ENCODE peak calls at places on chromosomes 6 and 20, in five cellular contexts. One of them, this sample, is unnamed.

GRCh38 chr6:88843040-88843439 is 120.4 kb downstream of the RNGTT start:
- DNase-seq in CD8-positive, alpha-beta memory T cell: no peak
- DNase-seq in RWPE1: no peak
- DNase-seq in suprapubic skin: no peak
- DNase-seq in CD8-positive, alpha-beta T cell: no peak
- DNase-seq in this sample: peak; percentile 62

GRCh38 chr20:40502431-40502992 is 186.5 kb downstream of the MAFB start:
- DNase-seq in CD8-positive, alpha-beta T cell: no peak
- DNase-seq in CD8-positive, alpha-beta memory T cell: no peak
- DNase-seq in RWPE1: no peak
- DNase-seq in suprapubic skin: no peak
- DNase-seq in this sample: peak; percentile 12

GRCh38 chr6:151916075-151916474 is 108.6 kb downstream of the ESR1 start:
- DNase-seq in suprapubic skin: no peak
- DNase-seq in CD8-positive, alpha-beta memory T cell: no peak
- DNase-seq in CD8-positive, alpha-beta T cell: no peak
- DNase-seq in RWPE1: no peak
- DNase-seq in this sample: no peak

GRCh38 chr6:11929451-11929850 is 82.7 kb upstream of the HIVEP1 start:
- DNase-seq in CD8-positive, alpha-beta T cell: no peak
- DNase-seq in RWPE1: no peak
- DNase-seq in CD8-positive, alpha-beta memory T cell: no peak
- DNase-seq in suprapubic skin: no peak
- DNase-seq in this sample: no peak

GRCh38 chr20:17630151-17630805 is 51.8 kb downstream of the RRBP1 start:
- DNase-seq in CD8-positive, alpha-beta T cell: no peak
- DNase-seq in CD8-positive, alpha-beta memory T cell: no peak
- DNase-seq in suprapubic skin: no peak
- DNase-seq in RWPE1: no peak
- DNase-seq in this sample: no peak

GRCh38 chr6:15230827-15231226 is 15.0 kb upstream of the JARID2 start:
- DNase-seq in CD8-positive, alpha-beta memory T cell: no peak
- DNase-seq in RWPE1: no peak
- DNase-seq in suprapubic skin: no peak
- DNase-seq in CD8-positive, alpha-beta T cell: no peak
- DNase-seq in this sample: no peak

GRCh38 chr6:49546371-49546770 is 4.1 kb upstream of the C6orf141 start:
- DNase-seq in CD8-positive, alpha-beta memory T cell: no peak
- DNase-seq in suprapubic skin: no peak
- DNase-seq in RWPE1: no peak
- DNase-seq in CD8-positive, alpha-beta T cell: no peak
- DNase-seq in this sample: no peak

GRCh38 chr6:88807622-88808021 is 155.8 kb downstream of the RNGTT start:
- DNase-seq in suprapubic skin: no peak
- DNase-seq in CD8-positive, alpha-beta T cell: no peak
- DNase-seq in CD8-positive, alpha-beta memory T cell: no peak
- DNase-seq in RWPE1: no peak
- DNase-seq in this sample: no peak

GRCh38 chr6:39295538-39295937 is 18.7 kb downstream of the KCNK17 start:
- DNase-seq in CD8-positive, alpha-beta T cell: no peak
- DNase-seq in suprapubic skin: no peak
- DNase-seq in RWPE1: no peak
- DNase-seq in CD8-positive, alpha-beta memory T cell: no peak
- DNase-seq in this sample: no peak

GRCh38 chr6:117206951-117207687 is 58.2 kb upstream of the VGLL2 start:
- DNase-seq in RWPE1: no peak
- DNase-seq in CD8-positive, alpha-beta T cell: no peak
- DNase-seq in CD8-positive, alpha-beta memory T cell: no peak
- DNase-seq in suprapubic skin: no peak
- DNase-seq in this sample: peak; percentile 11

GRCh38 chr6:35417979-35418661 is 34.0 kb upstream of the FANCE start:
- DNase-seq in CD8-positive, alpha-beta T cell: no peak
- DNase-seq in RWPE1: no peak
- DNase-seq in suprapubic skin: no peak
- DNase-seq in CD8-positive, alpha-beta memory T cell: no peak
- DNase-seq in this sample: no peak

GRCh38 chr20:51700809-51701285 is 67.3 kb downstream of the ATP9A start:
- DNase-seq in CD8-positive, alpha-beta memory T cell: no peak
- DNase-seq in suprapubic skin: no peak
- DNase-seq in RWPE1: peak; percentile 79
- DNase-seq in CD8-positive, alpha-beta T cell: no peak
- DNase-seq in this sample: peak; percentile 49

GRCh38 chr6:144265390-144265789 is 19.7 kb upstream of the UTRN start:
- DNase-seq in CD8-positive, alpha-beta memory T cell: no peak
- DNase-seq in suprapubic skin: no peak
- DNase-seq in RWPE1: peak; percentile 67
- DNase-seq in CD8-positive, alpha-beta T cell: no peak
- DNase-seq in this sample: peak; percentile 89

GRCh38 chr6:52554684-52555280 is 22.1 kb downstream of the TRAM2 start:
- DNase-seq in RWPE1: no peak
- DNase-seq in CD8-positive, alpha-beta memory T cell: no peak
- DNase-seq in suprapubic skin: no peak
- DNase-seq in CD8-positive, alpha-beta T cell: no peak
- DNase-seq in this sample: no peak

GRCh38 chr6:79868098-79868722 is 79.1 kb downstream of the ELOVL4 start:
- DNase-seq in CD8-positive, alpha-beta T cell: peak; percentile 29
- DNase-seq in RWPE1: peak; percentile 45
- DNase-seq in CD8-positive, alpha-beta memory T cell: peak; percentile 38
- DNase-seq in suprapubic skin: no peak
- DNase-seq in this sample: peak; percentile 82

GRCh38 chr6:56833127-56833791 is 121.6 kb upstream of the BEND6 start:
- DNase-seq in CD8-positive, alpha-beta T cell: no peak
- DNase-seq in CD8-positive, alpha-beta memory T cell: no peak
- DNase-seq in RWPE1: no peak
- DNase-seq in suprapubic skin: no peak
- DNase-seq in this sample: no peak

GRCh38 chr6:39243809-39244208 is 14.5 kb upstream of the KCNK5 start:
- DNase-seq in suprapubic skin: peak; percentile 86
- DNase-seq in RWPE1: no peak
- DNase-seq in CD8-positive, alpha-beta T cell: no peak
- DNase-seq in CD8-positive, alpha-beta memory T cell: no peak
- DNase-seq in this sample: no peak

GRCh38 chr6:111076024-111076680 is 11.2 kb upstream of the SLC16A10 start:
- DNase-seq in RWPE1: no peak
- DNase-seq in CD8-positive, alpha-beta memory T cell: no peak
- DNase-seq in suprapubic skin: no peak
- DNase-seq in CD8-positive, alpha-beta T cell: no peak
- DNase-seq in this sample: no peak

This sample was measured in astrocyte of the hippocampus.